ENCODE peak calls at places on chromosomes 3 and 15, in ten cellular contexts. One of them, this sample, is unnamed.

GRCh38 chr3:10268116-10268515 is 19.9 kb downstream of the TATDN2 start:
- DNase-seq in H54: no peak
- DNase-seq in neural crest cell: no peak
- DNase-seq in type B pancreatic cell: no peak
- DNase-seq in T-cell: no peak
- DNase-seq in ecto neural progenitor cell: no peak
- DNase-seq in activated CD8-positive, alpha-beta memory T cell treated with anti-CD3 and anti-CD28 coated beads, Interleukin-2, amount 10 ng/mL, durations not matched to agents 7 days and 5 days: no peak
- DNase-seq in PC-3: no peak
- DNase-seq in islet precursor cell: no peak
- DNase-seq in NCI-H2171: no peak
- DNase-seq in this sample: no peak

GRCh38 chr3:150020527-150020926 is 49.8 kb upstream of the PFN2 start:
- DNase-seq in H54: peak
- DNase-seq in neural crest cell: no peak
- DNase-seq in type B pancreatic cell: no peak
- DNase-seq in T-cell: no peak
- DNase-seq in ecto neural progenitor cell: no peak
- DNase-seq in activated CD8-positive, alpha-beta memory T cell treated with anti-CD3 and anti-CD28 coated beads, Interleukin-2, amount 10 ng/mL, durations not matched to agents 7 days and 5 days: no peak
- DNase-seq in PC-3: peak
- DNase-seq in islet precursor cell: no peak
- DNase-seq in NCI-H2171: no peak
- DNase-seq in this sample: no peak

GRCh38 chr3:58388550-58389061 is 45.0 kb downstream of the PDHB start:
- DNase-seq in H54: no peak
- DNase-seq in neural crest cell: no peak
- DNase-seq in type B pancreatic cell: no peak
- DNase-seq in T-cell: no peak
- DNase-seq in ecto neural progenitor cell: no peak
- DNase-seq in activated CD8-positive, alpha-beta memory T cell treated with anti-CD3 and anti-CD28 coated beads, Interleukin-2, amount 10 ng/mL, durations not matched to agents 7 days and 5 days: no peak
- DNase-seq in PC-3: peak
- DNase-seq in islet precursor cell: no peak
- DNase-seq in NCI-H2171: no peak
- DNase-seq in this sample: peak

GRCh38 chr3:110413291-110413690 is 658.3 kb upstream of the NECTIN3 start:
- DNase-seq in H54: no peak
- DNase-seq in neural crest cell: no peak
- DNase-seq in type B pancreatic cell: no peak
- DNase-seq in T-cell: no peak
- DNase-seq in ecto neural progenitor cell: no peak
- DNase-seq in activated CD8-positive, alpha-beta memory T cell treated with anti-CD3 and anti-CD28 coated beads, Interleukin-2, amount 10 ng/mL, durations not matched to agents 7 days and 5 days: no peak
- DNase-seq in PC-3: no peak
- DNase-seq in islet precursor cell: no peak
- DNase-seq in NCI-H2171: no peak
- DNase-seq in this sample: no peak

GRCh38 chr3:122679467-122680291 is 960 bp upstream of the PARP14 start:
- DNase-seq in H54: peak
- DNase-seq in neural crest cell: no peak
- DNase-seq in type B pancreatic cell: no peak
- DNase-seq in T-cell: no peak
- DNase-seq in ecto neural progenitor cell: peak
- DNase-seq in activated CD8-positive, alpha-beta memory T cell treated with anti-CD3 and anti-CD28 coated beads, Interleukin-2, amount 10 ng/mL, durations not matched to agents 7 days and 5 days: peak
- DNase-seq in PC-3: peak
- DNase-seq in islet precursor cell: no peak
- DNase-seq in NCI-H2171: no peak
- DNase-seq in this sample: no peak

GRCh38 chr3:68256635-68257034 is 602.2 kb upstream of the SUCLG2 start:
- DNase-seq in H54: no peak
- DNase-seq in neural crest cell: no peak
- DNase-seq in type B pancreatic cell: no peak
- DNase-seq in T-cell: no peak
- DNase-seq in ecto neural progenitor cell: no peak
- DNase-seq in activated CD8-positive, alpha-beta memory T cell treated with anti-CD3 and anti-CD28 coated beads, Interleukin-2, amount 10 ng/mL, durations not matched to agents 7 days and 5 days: no peak
- DNase-seq in PC-3: peak
- DNase-seq in islet precursor cell: no peak
- DNase-seq in NCI-H2171: no peak
- DNase-seq in this sample: no peak

GRCh38 chr3:16101295-16102186 is 72.9 kb upstream of the GALNT15 start:
- DNase-seq in H54: no peak
- DNase-seq in neural crest cell: no peak
- DNase-seq in type B pancreatic cell: no peak
- DNase-seq in T-cell: no peak
- DNase-seq in ecto neural progenitor cell: no peak
- DNase-seq in activated CD8-positive, alpha-beta memory T cell treated with anti-CD3 and anti-CD28 coated beads, Interleukin-2, amount 10 ng/mL, durations not matched to agents 7 days and 5 days: no peak
- DNase-seq in PC-3: peak
- DNase-seq in islet precursor cell: peak
- DNase-seq in NCI-H2171: no peak
- DNase-seq in this sample: no peak

GRCh38 chr3:117665311-117665710 is 955.7 kb downstream of the TUSC7 start:
- DNase-seq in H54: no peak
- DNase-seq in neural crest cell: no peak
- DNase-seq in type B pancreatic cell: no peak
- DNase-seq in T-cell: no peak
- DNase-seq in ecto neural progenitor cell: no peak
- DNase-seq in activated CD8-positive, alpha-beta memory T cell treated with anti-CD3 and anti-CD28 coated beads, Interleukin-2, amount 10 ng/mL, durations not matched to agents 7 days and 5 days: no peak
- DNase-seq in PC-3: no peak
- DNase-seq in islet precursor cell: no peak
- DNase-seq in NCI-H2171: no peak
- DNase-seq in this sample: peak

GRCh38 chr3:127524300-127524896 is 66.1 kb downstream of the TPRA1 start:
- DNase-seq in H54: no peak
- DNase-seq in neural crest cell: peak
- DNase-seq in type B pancreatic cell: no peak
- DNase-seq in T-cell: no peak
- DNase-seq in ecto neural progenitor cell: no peak
- DNase-seq in activated CD8-positive, alpha-beta memory T cell treated with anti-CD3 and anti-CD28 coated beads, Interleukin-2, amount 10 ng/mL, durations not matched to agents 7 days and 5 days: no peak
- DNase-seq in PC-3: no peak
- DNase-seq in islet precursor cell: no peak
- DNase-seq in NCI-H2171: peak
- DNase-seq in this sample: peak

GRCh38 chr15:68739390-68740075 is 81.2 kb downstream of the ANP32A start:
- DNase-seq in H54: no peak
- DNase-seq in neural crest cell: no peak
- DNase-seq in type B pancreatic cell: no peak
- DNase-seq in T-cell: no peak
- DNase-seq in ecto neural progenitor cell: no peak
- DNase-seq in activated CD8-positive, alpha-beta memory T cell treated with anti-CD3 and anti-CD28 coated beads, Interleukin-2, amount 10 ng/mL, durations not matched to agents 7 days and 5 days: no peak
- DNase-seq in PC-3: no peak
- DNase-seq in islet precursor cell: peak
- DNase-seq in NCI-H2171: no peak
- DNase-seq in this sample: no peak

GRCh38 chr15:25776071-25776740 is 86.9 kb downstream of the ATP10A start:
- DNase-seq in H54: no peak
- DNase-seq in neural crest cell: no peak
- DNase-seq in type B pancreatic cell: no peak
- DNase-seq in T-cell: no peak
- DNase-seq in ecto neural progenitor cell: peak
- DNase-seq in activated CD8-positive, alpha-beta memory T cell treated with anti-CD3 and anti-CD28 coated beads, Interleukin-2, amount 10 ng/mL, durations not matched to agents 7 days and 5 days: peak
- DNase-seq in PC-3: no peak
- DNase-seq in islet precursor cell: no peak
- DNase-seq in NCI-H2171: no peak
- DNase-seq in this sample: no peak

GRCh38 chr3:43765417-43766030 is 74.8 kb downstream of the ABHD5 start:
- DNase-seq in H54: no peak
- DNase-seq in neural crest cell: no peak
- DNase-seq in type B pancreatic cell: no peak
- DNase-seq in T-cell: no peak
- DNase-seq in ecto neural progenitor cell: no peak
- DNase-seq in activated CD8-positive, alpha-beta memory T cell treated with anti-CD3 and anti-CD28 coated beads, Interleukin-2, amount 10 ng/mL, durations not matched to agents 7 days and 5 days: no peak
- DNase-seq in PC-3: peak
- DNase-seq in islet precursor cell: no peak
- DNase-seq in NCI-H2171: no peak
- DNase-seq in this sample: no peak

GRCh38 chr3:49199244-49199899 is 28.0 kb downstream of the KLHDC8B start:
- DNase-seq in H54: no peak
- DNase-seq in neural crest cell: no peak
- DNase-seq in type B pancreatic cell: no peak
- DNase-seq in T-cell: no peak
- DNase-seq in ecto neural progenitor cell: peak
- DNase-seq in activated CD8-positive, alpha-beta memory T cell treated with anti-CD3 and anti-CD28 coated beads, Interleukin-2, amount 10 ng/mL, durations not matched to agents 7 days and 5 days: no peak
- DNase-seq in PC-3: no peak
- DNase-seq in islet precursor cell: peak
- DNase-seq in NCI-H2171: no peak
- DNase-seq in this sample: no peak

GRCh38 chr3:123419850-123420292 is 29.0 kb downstream of the ADCY5 start:
- DNase-seq in H54: no peak
- DNase-seq in neural crest cell: no peak
- DNase-seq in type B pancreatic cell: no peak
- DNase-seq in T-cell: no peak
- DNase-seq in ecto neural progenitor cell: no peak
- DNase-seq in activated CD8-positive, alpha-beta memory T cell treated with anti-CD3 and anti-CD28 coated beads, Interleukin-2, amount 10 ng/mL, durations not matched to agents 7 days and 5 days: no peak
- DNase-seq in PC-3: no peak
- DNase-seq in islet precursor cell: no peak
- DNase-seq in NCI-H2171: no peak
- DNase-seq in this sample: no peak

GRCh38 chr15:64149424-64150235 is 1.9 kb upstream of the SNX22 start:
- DNase-seq in H54: no peak
- DNase-seq in neural crest cell: no peak
- DNase-seq in type B pancreatic cell: no peak
- DNase-seq in T-cell: no peak
- DNase-seq in ecto neural progenitor cell: no peak
- DNase-seq in activated CD8-positive, alpha-beta memory T cell treated with anti-CD3 and anti-CD28 coated beads, Interleukin-2, amount 10 ng/mL, durations not matched to agents 7 days and 5 days: peak
- DNase-seq in PC-3: peak
- DNase-seq in islet precursor cell: no peak
- DNase-seq in NCI-H2171: no peak
- DNase-seq in this sample: no peak

GRCh38 chr15:75868019-75868418 is 24.8 kb downstream of the UBE2Q2 start:
- DNase-seq in H54: no peak
- DNase-seq in neural crest cell: no peak
- DNase-seq in type B pancreatic cell: no peak
- DNase-seq in T-cell: no peak
- DNase-seq in ecto neural progenitor cell: no peak
- DNase-seq in activated CD8-positive, alpha-beta memory T cell treated with anti-CD3 and anti-CD28 coated beads, Interleukin-2, amount 10 ng/mL, durations not matched to agents 7 days and 5 days: no peak
- DNase-seq in PC-3: no peak
- DNase-seq in islet precursor cell: no peak
- DNase-seq in NCI-H2171: no peak
- DNase-seq in this sample: no peak

GRCh38 chr15:90645873-90646605 is 71.1 kb upstream of the BLM start:
- DNase-seq in H54: no peak
- DNase-seq in neural crest cell: no peak
- DNase-seq in type B pancreatic cell: no peak
- DNase-seq in T-cell: no peak
- DNase-seq in ecto neural progenitor cell: no peak
- DNase-seq in activated CD8-positive, alpha-beta memory T cell treated with anti-CD3 and anti-CD28 coated beads, Interleukin-2, amount 10 ng/mL, durations not matched to agents 7 days and 5 days: no peak
- DNase-seq in PC-3: no peak
- DNase-seq in islet precursor cell: no peak
- DNase-seq in NCI-H2171: no peak
- DNase-seq in this sample: no peak

GRCh38 chr3:108441081-108441507 is 69.3 kb downstream of the MYH15 start:
- DNase-seq in H54: no peak
- DNase-seq in neural crest cell: peak
- DNase-seq in type B pancreatic cell: no peak
- DNase-seq in T-cell: no peak
- DNase-seq in ecto neural progenitor cell: peak
- DNase-seq in activated CD8-positive, alpha-beta memory T cell treated with anti-CD3 and anti-CD28 coated beads, Interleukin-2, amount 10 ng/mL, durations not matched to agents 7 days and 5 days: no peak
- DNase-seq in PC-3: no peak
- DNase-seq in islet precursor cell: peak
- DNase-seq in NCI-H2171: no peak
- DNase-seq in this sample: no peak

GRCh38 chr3:70631716-70632307 is 319.4 kb upstream of the MDFIC2 start:
- DNase-seq in H54: no peak
- DNase-seq in neural crest cell: no peak
- DNase-seq in type B pancreatic cell: no peak
- DNase-seq in T-cell: no peak
- DNase-seq in ecto neural progenitor cell: no peak
- DNase-seq in activated CD8-positive, alpha-beta memory T cell treated with anti-CD3 and anti-CD28 coated beads, Interleukin-2, amount 10 ng/mL, durations not matched to agents 7 days and 5 days: no peak
- DNase-seq in PC-3: no peak
- DNase-seq in islet precursor cell: no peak
- DNase-seq in NCI-H2171: no peak
- DNase-seq in this sample: no peak

GRCh38 chr15:83739629-83740028 is 85.7 kb downstream of the ADAMTSL3 start:
- DNase-seq in H54: no peak
- DNase-seq in neural crest cell: no peak
- DNase-seq in type B pancreatic cell: no peak
- DNase-seq in T-cell: no peak
- DNase-seq in ecto neural progenitor cell: no peak
- DNase-seq in activated CD8-positive, alpha-beta memory T cell treated with anti-CD3 and anti-CD28 coated beads, Interleukin-2, amount 10 ng/mL, durations not matched to agents 7 days and 5 days: no peak
- DNase-seq in PC-3: no peak
- DNase-seq in islet precursor cell: no peak
- DNase-seq in NCI-H2171: no peak
- DNase-seq in this sample: no peak